ENCODE peak calls at places on chromosomes 6 and 20, in seven cellular contexts. Z, J, H, K, U, M and X are unnamed samples.

GRCh38 chr6:160137130-160137988 is 15.7 kb downstream of the SLC22A1 start:
- DNase-seq in Z (no peak), J (no peak), H (no peak), K (no peak), U (no peak), M (no peak), X (no peak)

GRCh38 chr6:79570802-79571367 is 33.7 kb upstream of the LCA5 start:
- DNase-seq in Z (no peak), J (no peak), H (peak), K (peak), U (peak), M (no peak), X (no peak)

GRCh38 chr6:89581669-89582068 is 56.9 kb downstream of the LYRM2 start:
- DNase-seq in Z (no peak), J (no peak), H (no peak), K (no peak), U (no peak), M (no peak), X (no peak)

GRCh38 chr6:29602564-29603361 is 17.8 kb downstream of the OR2H2 start:
- DNase-seq in Z (no peak), J (no peak), H (no peak), K (no peak), U (peak), M (no peak), X (peak)

GRCh38 chr20:48813446-48813747 is 14.4 kb downstream of the PREX1 start:
- DNase-seq in Z (no peak), J (no peak), H (no peak), K (no peak), U (no peak), M (no peak), X (no peak)

GRCh38 chr20:61903575-61904340 is 161.9 kb downstream of the TAF4 start:
- DNase-seq in Z (no peak), J (no peak), H (no peak), K (no peak), U (no peak), M (no peak), X (no peak)

GRCh38 chr6:169026175-169026574 is 227.5 kb downstream of the THBS2 start:
- DNase-seq in Z (no peak), J (no peak), H (no peak), K (no peak), U (no peak), M (no peak), X (no peak)

GRCh38 chr20:3371757-3372156 is 35.7 kb downstream of the DNAAF9 start:
- DNase-seq in Z (no peak), J (no peak), H (no peak), K (no peak), U (no peak), M (no peak), X (no peak)

GRCh38 chr6:147675281-147675680 is 166.8 kb downstream of the SAMD5 start:
- DNase-seq in Z (no peak), J (no peak), H (no peak), K (no peak), U (no peak), M (no peak), X (no peak)

GRCh38 chr20:6665161-6665560 is 102.3 kb upstream of the BMP2 start:
- DNase-seq in Z (no peak), J (no peak), H (peak), K (no peak), U (no peak), M (no peak), X (no peak)

GRCh38 chr6:15036690-15037245 is 209.1 kb upstream of the JARID2 start:
- DNase-seq in Z (no peak), J (no peak), H (no peak), K (no peak), U (no peak), M (no peak), X (peak)

GRCh38 chr20:3276400-3277015 is 37.5 kb upstream of the SLC4A11 start:
- DNase-seq in Z (no peak), J (no peak), H (peak), K (no peak), U (peak), M (no peak), X (no peak)

GRCh38 chr6:20706293-20707165 is 172.3 kb downstream of the CDKAL1 start:
- DNase-seq in Z (no peak), J (no peak), H (peak), K (no peak), U (peak), M (no peak), X (no peak)

GRCh38 chr6:101818056-101818455 is 424.5 kb downstream of the GRIK2 start:
- DNase-seq in Z (no peak), J (no peak), H (no peak), K (no peak), U (no peak), M (no peak), X (no peak)

GRCh38 chr6:166156942-166157341 is 10.7 kb downstream of the TBXT start:
- DNase-seq in Z (no peak), J (no peak), H (no peak), K (no peak), U (no peak), M (no peak), X (no peak)

GRCh38 chr6:149014631-149015171 is 267.9 kb downstream of the UST start:
- DNase-seq in Z (no peak), J (no peak), H (no peak), K (no peak), U (peak), M (no peak), X (no peak)

GRCh38 chr20:47054945-47055344 is 160.3 kb downstream of the EYA2 start:
- DNase-seq in Z (no peak), J (no peak), H (no peak), K (no peak), U (no peak), M (no peak), X (no peak)

GRCh38 chr6:26284537-26285142 is 80.4 kb upstream of the BTN3A2 start:
- DNase-seq in Z (peak), J (no peak), H (peak), K (no peak), U (no peak), M (peak), X (peak)

GRCh38 chr20:4944518-4944917 is 56.8 kb downstream of the SLC23A2 start:
- DNase-seq in Z (no peak), J (no peak), H (peak), K (no peak), U (no peak), M (no peak), X (no peak)

GRCh38 chr6:106360989-106361430 is 493 bp downstream of the CRYBG1 start:
- DNase-seq in Z (peak), J (no peak), H (peak), K (no peak), U (no peak), M (no peak), X (peak)

GRCh38 chr6:36929607-36930006 is 24.9 kb upstream of the PI16 start:
- DNase-seq in Z (no peak), J (no peak), H (peak), K (no peak), U (peak), M (no peak), X (no peak)

GRCh38 chr20:709864-710761 is 34.5 kb upstream of the SCRT2 start:
- DNase-seq in Z (no peak), J (no peak), H (no peak), K (no peak), U (no peak), M (no peak), X (peak)

GRCh38 chr6:111720931-111721496 is 115.3 kb upstream of the TRAF3IP2 start:
- DNase-seq in Z (no peak), J (no peak), H (no peak), K (no peak), U (no peak), M (no peak), X (no peak)

GRCh38 chr20:45952861-45953260 is 18.4 kb downstream of the PCIF1 start:
- DNase-seq in Z (no peak), J (no peak), H (no peak), K (no peak), U (no peak), M (no peak), X (no peak)